ENCODE peak calls at places on chromosomes 6 and 20, in four cellular contexts. T is GM12878, Q is K562, U is HepG2. C is an unnamed sample.

GRCh38 chr20:41049451-41049850 is 20.8 kb downstream of the TOP1 start:
- DNase-seq in T (no peak), Q (no peak), U (no peak), C (no peak)

GRCh38 chr20:34220581-34220980 is 20.6 kb upstream of the ASIP start:
- DNase-seq in T (no peak), Q (no peak), U (no peak), C (no peak)

GRCh38 chr20:31708839-31709534 is 13.7 kb downstream of the BCL2L1 start:
- DNase-seq in T (no peak), Q (no peak), U (no peak), C (no peak)

GRCh38 chr6:125984311-125984710 is 2.0 kb upstream of the TRMT11 start:
- DNase-seq in T (no peak), Q (no peak), U (no peak), C (no peak)

GRCh38 chr6:83192871-83193746 is at the start of the genes PGM3 and RWDD2A:
- DNase-seq in T (peak), Q (peak), U (peak), C (peak)

GRCh38 chr6:119479860-119480655 is 130.5 kb upstream of the MAN1A1 start:
- DNase-seq in T (no peak), Q (peak), U (no peak), C (no peak)

GRCh38 chr6:39876111-39876510 is 58.2 kb downstream of the MOCS1 start:
- DNase-seq in T (no peak), Q (no peak), U (no peak), C (no peak)

GRCh38 chr6:19037607-19038006 is 650.5 kb downstream of the RNF144B start:
- DNase-seq in T (no peak), Q (no peak), U (no peak), C (no peak)

GRCh38 chr20:58471161-58471834 is 43.9 kb downstream of the APCDD1L start:
- DNase-seq in T (no peak), Q (no peak), U (no peak), C (no peak)

GRCh38 chr6:150058986-150059385 is 9.9 kb downstream of the ULBP3 start:
- DNase-seq in T (no peak), Q (no peak), U (no peak), C (no peak)

GRCh38 chr6:45710304-45710821 is 305.3 kb downstream of the CLIC5 start:
- DNase-seq in T (peak), Q (no peak), U (no peak), C (no peak)

GRCh38 chr6:4776493-4776966 is 326 bp downstream of the CDYL start:
- DNase-seq in T (no peak), Q (peak), U (peak), C (peak)

GRCh38 chr6:70706491-70707123 is 38.9 kb downstream of the SMAP1 start:
- DNase-seq in T (no peak), Q (no peak), U (peak), C (no peak)

GRCh38 chr20:45090481-45090880 is 10.4 kb downstream of the KCNS1 start:
- DNase-seq in T (no peak), Q (no peak), U (no peak), C (no peak)

GRCh38 chr20:38075161-38075998 is 41.8 kb downstream of the RPRD1B start:
- DNase-seq in T (no peak), Q (no peak), U (peak), C (no peak)

GRCh38 chr6:40997256-40997957 is 41.6 kb downstream of the UNC5CL start:
- DNase-seq in T (no peak), Q (peak), U (peak), C (peak)

GRCh38 chr6:131213501-131213990 is 78.3 kb downstream of the AKAP7 start:
- DNase-seq in T (no peak), Q (no peak), U (no peak), C (no peak)

GRCh38 chr6:2157441-2158127 is 87.8 kb downstream of the GMDS start:
- DNase-seq in T (peak), Q (no peak), U (peak), C (no peak)

GRCh38 chr6:34679552-34680255 is 16.9 kb downstream of the ILRUN start:
- DNase-seq in T (no peak), Q (no peak), U (no peak), C (no peak)

GRCh38 chr6:40343318-40343886 is 243.8 kb downstream of the LRFN2 start:
- DNase-seq in T (no peak), Q (no peak), U (no peak), C (no peak)

GRCh38 chr6:55617272-55617671 is 38.3 kb upstream of the HMGCLL1 start:
- DNase-seq in T (no peak), Q (peak), U (peak), C (peak)
- TF ChIP-seq MAX in T (no peak), Q (no peak), U (no peak), C (no peak)

DNA sequence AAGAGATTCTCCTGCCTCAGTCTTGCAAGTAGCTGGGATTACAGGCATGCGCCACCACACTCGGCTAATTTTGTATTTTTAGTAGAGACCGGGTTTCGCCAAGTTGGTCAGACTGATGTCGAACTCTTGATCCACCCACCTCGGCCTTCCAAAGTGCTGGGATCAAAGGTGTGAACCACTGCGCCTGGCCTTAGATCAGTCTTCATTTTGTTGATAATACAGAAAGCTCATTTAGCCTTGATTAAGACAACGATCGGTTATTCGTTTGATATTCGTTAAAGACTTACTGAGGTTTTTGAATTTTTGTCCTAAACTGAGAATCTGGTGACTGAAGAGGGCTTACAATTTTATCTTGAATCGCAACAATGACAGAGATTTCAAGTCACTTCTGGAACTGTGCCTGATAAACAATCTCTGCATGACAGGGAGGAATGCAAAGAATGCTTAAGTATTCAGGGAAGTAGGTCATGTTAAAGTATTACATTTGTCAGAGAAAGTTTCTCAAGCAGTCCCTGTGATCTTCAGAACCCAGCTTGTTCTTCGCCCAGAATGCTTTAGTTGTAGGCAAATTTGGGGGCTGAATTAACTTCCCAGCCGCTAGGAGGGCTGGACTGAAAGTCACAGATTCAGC is 14.8 kb downstream of the AKAP12 start:
- DNase-seq in T (no peak), Q (no peak), U (no peak), C (no peak)
- TF ChIP-seq CBFB in T (no peak), Q (no peak), U (no peak), C (no peak)

GRCh38 chr6:27143474-27144026 is 104.0 kb upstream of the PRSS16 start:
- DNase-seq in T (no peak), Q (no peak), U (no peak), C (no peak)
- TF ChIP-seq ATF2 in T (no peak), Q (no peak), U (no peak), C (no peak)

GRCh38 chr6:35719830-35720733 is 16.8 kb upstream of the ARMC12 start:
- DNase-seq in T (peak), Q (peak), U (no peak), C (peak)
- TF ChIP-seq MAX in T (no peak), Q (peak), U (no peak), C (peak)